ENCODE peak calls at places on chromosome 14, in seven cellular contexts. One of them, this sample, is unnamed.

GRCh38 chr14:59067135-59067894 is 121.2 kb upstream of the DAAM1 start:
- DNase-seq in lower leg skin: no peak
- DNase-seq in body of pancreas: no peak
- DNase-seq in spleen: no peak
- DNase-seq in sigmoid colon: no peak
- DNase-seq in prostate gland: no peak
- DNase-seq in IMR-90: peak
- DNase-seq in this sample: no peak

GRCh38 chr14:52545584-52546317 is 6.6 kb downstream of the TXNDC16 start:
- DNase-seq in IMR-90: no peak
- DNase-seq in lower leg skin: no peak
- DNase-seq in sigmoid colon: no peak
- DNase-seq in spleen: no peak
- DNase-seq in prostate gland: peak
- DNase-seq in body of pancreas: no peak
- DNase-seq in this sample: no peak

GRCh38 chr14:60657609-60657983 is 8.3 kb upstream of the SIX1 start:
- DNase-seq in IMR-90: no peak
- DNase-seq in prostate gland: no peak
- DNase-seq in lower leg skin: no peak
- DNase-seq in spleen: no peak
- DNase-seq in body of pancreas: no peak
- DNase-seq in sigmoid colon: no peak
- DNase-seq in this sample: no peak

GRCh38 chr14:79597561-79597960 is 613.7 kb downstream of the DIO2 start:
- DNase-seq in sigmoid colon: no peak
- DNase-seq in body of pancreas: no peak
- DNase-seq in IMR-90: peak
- DNase-seq in prostate gland: no peak
- DNase-seq in spleen: no peak
- DNase-seq in lower leg skin: no peak
- DNase-seq in this sample: no peak

GRCh38 chr14:98698341-98698740 is 573.7 kb downstream of the BCL11B start:
- DNase-seq in sigmoid colon: no peak
- DNase-seq in prostate gland: no peak
- DNase-seq in lower leg skin: no peak
- DNase-seq in IMR-90: no peak
- DNase-seq in body of pancreas: no peak
- DNase-seq in spleen: no peak
- DNase-seq in this sample: no peak

GRCh38 chr14:65141523-65141922 is 39.2 kb upstream of the MAX start:
- DNase-seq in IMR-90: no peak
- DNase-seq in spleen: no peak
- DNase-seq in body of pancreas: no peak
- DNase-seq in sigmoid colon: no peak
- DNase-seq in prostate gland: no peak
- DNase-seq in lower leg skin: no peak
- DNase-seq in this sample: no peak

GRCh38 chr14:99831915-99832314 is 38.7 kb downstream of the EML1 start:
- DNase-seq in lower leg skin: no peak
- DNase-seq in IMR-90: no peak
- DNase-seq in body of pancreas: no peak
- DNase-seq in prostate gland: no peak
- DNase-seq in sigmoid colon: no peak
- DNase-seq in spleen: no peak
- DNase-seq in this sample: no peak

GRCh38 chr14:20866963-20867362 is 24.2 kb upstream of the RNASE3 start:
- DNase-seq in sigmoid colon: no peak
- DNase-seq in IMR-90: no peak
- DNase-seq in lower leg skin: no peak
- DNase-seq in spleen: no peak
- DNase-seq in prostate gland: no peak
- DNase-seq in body of pancreas: peak
- DNase-seq in this sample: peak

GRCh38 chr14:59698793-59699192 is 122.2 kb upstream of the CCDC175 start:
- DNase-seq in body of pancreas: no peak
- DNase-seq in prostate gland: no peak
- DNase-seq in spleen: no peak
- DNase-seq in lower leg skin: no peak
- DNase-seq in sigmoid colon: no peak
- DNase-seq in IMR-90: no peak
- DNase-seq in this sample: no peak

GRCh38 chr14:99254391-99255009 is 17.5 kb downstream of the BCL11B start:
- DNase-seq in lower leg skin: no peak
- DNase-seq in prostate gland: no peak
- DNase-seq in spleen: no peak
- DNase-seq in IMR-90: no peak
- DNase-seq in body of pancreas: no peak
- DNase-seq in sigmoid colon: no peak
- DNase-seq in this sample: no peak

GRCh38 chr14:66038214-66038977 is 447.8 kb upstream of the CCDC196 start:
- DNase-seq in lower leg skin: no peak
- DNase-seq in body of pancreas: peak
- DNase-seq in spleen: no peak
- DNase-seq in prostate gland: no peak
- DNase-seq in sigmoid colon: peak
- DNase-seq in IMR-90: peak
- DNase-seq in this sample: peak

GRCh38 chr14:58747181-58747580 is 109.4 kb downstream of the DACT1 start:
- DNase-seq in spleen: no peak
- DNase-seq in prostate gland: peak
- DNase-seq in body of pancreas: peak
- DNase-seq in IMR-90: peak
- DNase-seq in sigmoid colon: peak
- DNase-seq in lower leg skin: peak
- DNase-seq in this sample: peak

GRCh38 chr14:87643005-87643404 is 350.0 kb downstream of the GALC start:
- DNase-seq in sigmoid colon: peak
- DNase-seq in body of pancreas: peak
- DNase-seq in IMR-90: no peak
- DNase-seq in prostate gland: no peak
- DNase-seq in spleen: no peak
- DNase-seq in lower leg skin: no peak
- DNase-seq in this sample: peak

GRCh38 chr14:100193417-100194357 is 34.2 kb upstream of the DEGS2 start:
- DNase-seq in spleen: no peak
- DNase-seq in sigmoid colon: no peak
- DNase-seq in lower leg skin: no peak
- DNase-seq in IMR-90: no peak
- DNase-seq in prostate gland: peak
- DNase-seq in body of pancreas: peak
- DNase-seq in this sample: no peak

GRCh38 chr14:41521891-41522290 is 84.8 kb upstream of the LRFN5 start:
- DNase-seq in IMR-90: no peak
- DNase-seq in body of pancreas: no peak
- DNase-seq in lower leg skin: no peak
- DNase-seq in sigmoid colon: no peak
- DNase-seq in spleen: no peak
- DNase-seq in prostate gland: no peak
- DNase-seq in this sample: no peak

GRCh38 chr14:105178868-105179140 is 2.3 kb downstream of the NUDT14 start:
- DNase-seq in body of pancreas: no peak
- DNase-seq in spleen: no peak
- DNase-seq in prostate gland: no peak
- DNase-seq in lower leg skin: no peak
- DNase-seq in IMR-90: no peak
- DNase-seq in sigmoid colon: no peak
- DNase-seq in this sample: no peak

GRCh38 chr14:105181542-105182295 is 607 bp upstream of the NUDT14 start:
- DNase-seq in IMR-90: no peak
- DNase-seq in lower leg skin: no peak
- DNase-seq in spleen: no peak
- DNase-seq in body of pancreas: no peak
- DNase-seq in sigmoid colon: no peak
- DNase-seq in prostate gland: no peak
- DNase-seq in this sample: no peak

GRCh38 chr14:105179191-105179590 is 1.9 kb downstream of the NUDT14 start:
- DNase-seq in spleen: no peak
- DNase-seq in sigmoid colon: no peak
- DNase-seq in body of pancreas: no peak
- DNase-seq in prostate gland: no peak
- DNase-seq in lower leg skin: no peak
- DNase-seq in IMR-90: no peak
- DNase-seq in this sample: no peak

GRCh38 chr14:105182296-105183020 is 1.3 kb upstream of the NUDT14 start:
- DNase-seq in lower leg skin: no peak
- DNase-seq in spleen: no peak
- DNase-seq in body of pancreas: no peak
- DNase-seq in IMR-90: no peak
- DNase-seq in sigmoid colon: no peak
- DNase-seq in prostate gland: no peak
- DNase-seq in this sample: no peak

DNA sequence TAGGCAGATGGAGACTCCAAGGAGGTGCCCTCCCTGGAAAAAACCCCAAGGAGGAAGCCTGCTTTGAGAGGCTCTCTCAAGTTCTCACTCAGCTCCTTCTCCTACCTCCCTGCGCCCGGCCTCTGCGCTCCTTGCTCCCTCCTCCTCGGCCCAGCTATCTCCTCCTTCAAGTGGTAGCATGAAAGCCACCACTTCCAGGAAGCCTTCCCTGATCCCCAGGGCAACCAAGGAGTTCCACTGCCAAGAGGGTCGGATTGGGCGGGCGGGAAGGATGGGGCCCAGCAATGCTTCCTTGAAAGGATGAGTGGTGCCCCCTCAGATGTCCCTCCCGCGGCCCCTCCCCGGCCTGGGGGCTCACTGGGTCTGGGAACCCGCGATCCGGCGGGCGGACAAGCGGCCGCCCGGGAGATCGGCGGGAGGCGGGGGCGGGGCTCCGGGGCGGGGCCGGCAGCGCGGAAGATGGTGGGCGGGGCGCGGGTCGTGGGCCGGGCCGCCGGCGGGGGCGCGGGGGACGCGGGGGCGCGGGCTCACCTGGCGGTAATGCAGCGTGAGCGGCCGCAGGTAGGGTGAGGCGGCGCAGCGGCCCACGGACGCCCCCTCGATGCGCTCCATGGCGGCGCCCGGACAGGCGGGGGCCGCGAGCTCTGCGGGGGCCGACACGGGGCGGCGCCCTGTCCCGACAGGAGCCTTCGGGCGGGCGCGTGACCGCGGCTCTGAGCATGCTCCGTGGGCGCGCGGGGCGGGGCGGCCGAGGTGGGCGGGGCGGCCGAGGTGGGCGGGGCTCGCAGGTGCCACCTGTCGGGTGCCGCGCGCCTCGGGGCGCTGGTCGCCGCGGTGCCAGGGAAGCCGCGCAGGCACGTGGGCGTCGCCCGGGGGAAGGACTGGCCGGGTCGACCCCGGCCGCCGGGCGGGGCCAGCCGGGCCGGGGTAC is at the start of gene NUDT14:
- DNase-seq in lower leg skin: peak
- DNase-seq in IMR-90: peak
- DNase-seq in sigmoid colon: no peak
- DNase-seq in spleen: peak
- DNase-seq in body of pancreas: peak
- DNase-seq in prostate gland: peak
- DNase-seq in this sample: peak
- TF ChIP-seq POLR2A in lower leg skin: no peak
- TF ChIP-seq POLR2A in IMR-90: no peak
- TF ChIP-seq POLR2A in sigmoid colon: no peak
- TF ChIP-seq POLR2A in spleen: no peak
- TF ChIP-seq POLR2A in body of pancreas: no peak
- TF ChIP-seq POLR2A in prostate gland: no peak
- TF ChIP-seq POLR2A in this sample: no peak

GRCh38 chr14:101639257-101639833 is 78.0 kb downstream of the DIO3 start:
- DNase-seq in body of pancreas: no peak
- DNase-seq in lower leg skin: no peak
- DNase-seq in sigmoid colon: no peak
- DNase-seq in IMR-90: no peak
- DNase-seq in spleen: no peak
- DNase-seq in prostate gland: no peak
- DNase-seq in this sample: no peak
- TF ChIP-seq CTCF in body of pancreas: no peak
- TF ChIP-seq CTCF in lower leg skin: no peak
- TF ChIP-seq CTCF in sigmoid colon: no peak
- TF ChIP-seq CTCF in IMR-90: no peak
- TF ChIP-seq CTCF in spleen: no peak
- TF ChIP-seq CTCF in prostate gland: no peak
- TF ChIP-seq CTCF in this sample: no peak

GRCh38 chr14:24114536-24115450 is at the start of the genes DCAF11 and NRL:
- DNase-seq in lower leg skin: peak
- DNase-seq in body of pancreas: peak
- DNase-seq in prostate gland: peak
- DNase-seq in IMR-90: peak
- DNase-seq in spleen: peak
- DNase-seq in sigmoid colon: peak
- DNase-seq in this sample: peak
- TF ChIP-seq POLR2A in lower leg skin: no peak
- TF ChIP-seq POLR2A in body of pancreas: peak
- TF ChIP-seq POLR2A in prostate gland: peak
- TF ChIP-seq POLR2A in IMR-90: peak
- TF ChIP-seq POLR2A in spleen: no peak
- TF ChIP-seq POLR2A in sigmoid colon: no peak
- TF ChIP-seq POLR2A in this sample: no peak

GRCh38 chr14:91290986-91291385 is 46.5 kb upstream of the GPR68 start:
- DNase-seq in sigmoid colon: no peak
- DNase-seq in body of pancreas: no peak
- DNase-seq in prostate gland: peak
- DNase-seq in lower leg skin: no peak
- DNase-seq in IMR-90: no peak
- DNase-seq in spleen: no peak
- DNase-seq in this sample: no peak

GRCh38 chr14:91294153-91294552 is 49.6 kb upstream of the GPR68 start:
- DNase-seq in spleen: no peak
- DNase-seq in lower leg skin: no peak
- DNase-seq in prostate gland: no peak
- DNase-seq in IMR-90: no peak
- DNase-seq in body of pancreas: no peak
- DNase-seq in sigmoid colon: no peak
- DNase-seq in this sample: no peak

GRCh38 chr14:91292476-91292875 is 48.0 kb upstream of the GPR68 start:
- DNase-seq in sigmoid colon: no peak
- DNase-seq in spleen: no peak
- DNase-seq in prostate gland: no peak
- DNase-seq in lower leg skin: no peak
- DNase-seq in body of pancreas: no peak
- DNase-seq in IMR-90: no peak
- DNase-seq in this sample: no peak

GRCh38 chr14:91293281-91293680 is 48.8 kb upstream of the GPR68 start:
- DNase-seq in body of pancreas: no peak
- DNase-seq in IMR-90: no peak
- DNase-seq in prostate gland: no peak
- DNase-seq in lower leg skin: no peak
- DNase-seq in spleen: no peak
- DNase-seq in sigmoid colon: no peak
- DNase-seq in this sample: no peak

DNA sequence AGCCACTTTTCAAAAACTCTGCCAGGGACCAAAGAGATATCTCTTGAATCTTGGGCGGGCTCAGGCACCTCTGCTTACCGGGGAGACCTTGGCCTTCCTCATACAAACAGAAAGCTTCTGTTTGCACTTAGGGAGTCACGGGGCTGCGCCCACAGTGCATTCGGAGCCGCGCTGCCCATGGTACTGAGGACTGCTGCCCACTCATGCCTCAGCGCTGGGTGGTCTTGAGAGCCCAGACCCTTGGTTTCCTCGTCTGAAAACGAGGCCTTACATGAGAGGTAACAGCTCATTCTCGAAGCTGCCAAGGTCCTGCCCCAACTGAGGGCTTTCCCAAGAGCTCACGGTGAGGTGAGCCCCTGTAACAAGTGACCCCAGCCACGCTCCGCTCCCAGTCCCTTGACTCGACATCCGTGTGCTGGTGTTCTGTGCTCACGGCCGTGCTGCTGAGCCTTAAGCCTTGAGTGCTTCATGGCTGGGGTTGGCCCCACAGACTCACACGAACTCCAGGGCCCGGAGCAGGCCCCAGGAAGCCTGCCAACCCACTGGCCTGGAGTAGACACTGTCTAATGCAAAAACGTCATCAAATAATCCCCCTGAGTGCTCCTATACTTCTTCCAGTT is 47.4 kb upstream of the GPR68 start:
- DNase-seq in prostate gland: no peak
- DNase-seq in spleen: no peak
- DNase-seq in sigmoid colon: no peak
- DNase-seq in body of pancreas: no peak
- DNase-seq in lower leg skin: no peak
- DNase-seq in IMR-90: no peak
- DNase-seq in this sample: no peak
- TF ChIP-seq CTCF in prostate gland: no peak
- TF ChIP-seq CTCF in spleen: no peak
- TF ChIP-seq CTCF in sigmoid colon: no peak
- TF ChIP-seq CTCF in body of pancreas: no peak
- TF ChIP-seq CTCF in lower leg skin: no peak
- TF ChIP-seq CTCF in IMR-90: no peak
- TF ChIP-seq CTCF in this sample: no peak

This sample was measured in testis.